ENCODE peak calls at places on chromosomes 4 and X, in six cellular contexts. G is SK-N-SH, C is A549, Q is colonic mucosa, I is pancreas, R is thoracic aorta. V is an unnamed sample.

GRCh38 chrX:53704854-53705253 is 18.3 kb upstream of the HUWE1 start:
- DNase-seq in G (no peak), C (no peak), Q (no peak), I (no peak), R (no peak), V (no peak)

GRCh38 chr4:85964298-85964697 is 395.6 kb downstream of the MAPK10 start:
- DNase-seq in G (no peak), C (no peak), Q (no peak), I (no peak), R (no peak), V (no peak)

GRCh38 chr4:177163532-177163931 is 146.1 kb upstream of the NEIL3 start:
- DNase-seq in G (no peak), C (no peak), Q (no peak), I (no peak), R (no peak), V (no peak)

GRCh38 chr4:56531149-56531770 is 25.7 kb downstream of the ARL9 start:
- DNase-seq in G (no peak), C (no peak), Q (no peak), I (no peak), R (no peak), V (no peak)

GRCh38 chr4:45663495-45664148 is 460.2 kb downstream of the GABRG1 start:
- DNase-seq in G (no peak), C (no peak), Q (no peak), I (no peak), R (no peak), V (no peak)

GRCh38 chr4:140078366-140078765 is 75.6 kb downstream of the MAML3 start:
- DNase-seq in G (no peak), C (no peak), Q (no peak), I (no peak), R (no peak), V (no peak)

GRCh38 chr4:30868257-30868656 is 148.1 kb downstream of the PCDH7 start:
- DNase-seq in G (no peak), C (no peak), Q (no peak), I (no peak), R (no peak), V (no peak)

GRCh38 chr4:41257257-41257900 is 651 bp downstream of the UCHL1 start:
- DNase-seq in G (peak; percentile 85), C (peak; percentile 24), Q (peak; percentile 32), I (peak; percentile 32), R (peak; percentile 14), V (peak; percentile 55)

GRCh38 chrX:153651540-153652079 is 4.6 kb downstream of the DUSP9 start:
- DNase-seq in G (peak; percentile 45), C (peak; percentile 44), Q (no peak), I (peak; percentile 8), R (no peak), V (no peak)

GRCh38 chrX:97841544-97842179 is 958.0 kb downstream of the RPA4 start:
- DNase-seq in G (no peak), C (no peak), Q (no peak), I (no peak), R (no peak), V (no peak)

GRCh38 chr4:176238819-176239218 is 30.2 kb downstream of the ASB5 start:
- DNase-seq in G (no peak), C (no peak), Q (no peak), I (no peak), R (no peak), V (no peak)

GRCh38 chr4:93788712-93789111 is 39.8 kb upstream of the ATOH1 start:
- DNase-seq in G (peak; percentile 35), C (peak; percentile 1), Q (no peak), I (no peak), R (no peak), V (no peak)

GRCh38 chr4:98394134-98394533 is 132.9 kb downstream of the RAP1GDS1 start:
- DNase-seq in G (no peak), C (no peak), Q (no peak), I (no peak), R (no peak), V (no peak)

GRCh38 chrX:48957477-48957826 is at the start of gene OTUD5:
- DNase-seq in G (peak; percentile 94), C (peak; percentile 64), Q (no peak), I (peak; percentile 65), R (no peak), V (peak; percentile 83)

GRCh38 chrX:150365051-150365952 is 2.2 kb downstream of the MAMLD1 start:
- DNase-seq in G (peak; percentile 78), C (peak; percentile 31), Q (peak; percentile 62), I (peak; percentile 76), R (no peak), V (no peak)

GRCh38 chr4:2372488-2373030 is 45.9 kb downstream of the ZFYVE28 start:
- DNase-seq in G (no peak), C (no peak), Q (no peak), I (no peak), R (no peak), V (no peak)

GRCh38 chrX:123487674-123488073 is 245.2 kb downstream of the THOC2 start:
- DNase-seq in G (no peak), C (no peak), Q (no peak), I (no peak), R (no peak), V (no peak)

GRCh38 chr4:105025263-105026017 is 121.2 kb upstream of the TET2 start:
- DNase-seq in G (no peak), C (no peak), Q (no peak), I (no peak), R (no peak), V (no peak)

DNA sequence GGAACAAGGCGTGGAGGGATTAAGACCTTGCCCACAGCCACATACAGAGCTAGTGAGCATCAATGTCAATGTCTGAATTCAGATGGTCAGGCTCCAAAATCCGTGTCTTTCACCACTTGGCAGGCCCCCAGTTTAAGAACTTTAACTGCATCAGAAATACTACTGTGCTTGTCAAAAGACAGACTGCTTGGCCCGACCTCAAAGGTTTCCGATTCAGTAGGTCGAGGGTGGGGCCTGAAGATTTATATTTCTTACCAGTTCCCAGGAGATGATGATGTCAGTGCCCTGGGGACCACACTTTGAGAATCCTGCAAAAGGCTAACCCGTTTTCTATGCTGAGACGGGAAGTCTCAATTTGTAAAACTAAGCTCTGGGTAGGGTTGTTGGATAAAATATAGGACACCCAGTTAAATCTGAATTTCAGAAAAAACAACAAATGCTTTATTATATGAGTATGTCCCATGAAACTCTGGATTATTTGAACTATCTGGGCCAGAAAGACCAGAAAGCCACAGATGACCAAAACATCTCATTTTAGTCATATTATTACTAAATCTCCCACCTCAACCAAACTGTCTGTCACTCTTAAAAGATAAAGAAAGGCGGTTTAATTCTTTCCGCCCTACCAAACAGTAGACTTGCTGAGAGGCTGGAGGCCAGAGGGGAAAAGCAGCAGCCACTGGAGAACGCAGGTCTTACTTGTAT is 42.7 kb downstream of the GATB start:
- DNase-seq in G (no peak), C (no peak), Q (no peak), I (no peak), R (no peak), V (no peak)
- H3K27ac ChIP-seq in G (no peak overlapping the region), C (no peak overlapping the region), Q (no peak overlapping the region), I (no peak overlapping the region), R (no peak overlapping the region), V (no peak overlapping the region)

DNA sequence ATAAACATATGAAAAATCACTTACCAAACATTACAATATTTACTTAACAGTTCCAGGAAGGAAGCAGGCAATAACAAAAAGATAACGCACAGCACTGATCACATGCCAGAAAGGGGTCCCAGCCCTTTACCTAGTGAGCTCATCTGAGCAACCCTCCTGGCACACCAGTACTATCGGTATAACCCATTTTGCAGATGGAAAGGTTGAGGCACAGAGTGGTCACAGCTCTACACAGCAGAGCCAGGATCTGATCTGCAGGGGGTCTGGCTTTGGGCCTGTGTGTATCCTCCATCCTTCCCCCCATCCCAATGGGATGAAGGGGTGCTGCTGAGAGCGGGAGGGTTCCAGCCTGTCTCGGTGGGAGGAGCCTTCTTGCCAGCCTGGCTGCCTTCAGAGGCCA is 5.0 kb downstream of the NSG1 start:
- DNase-seq in G (no peak), C (no peak), Q (no peak), I (no peak), R (no peak), V (no peak)
- H3K27ac ChIP-seq in G (no peak overlapping the region), C (no peak overlapping the region), Q (no peak overlapping the region), I (no peak overlapping the region), R (no peak overlapping the region), V (no peak overlapping the region)

GRCh38 chr4:7652451-7652871 is 217.7 kb upstream of the PSAPL1 start:
- DNase-seq in G (no peak), C (no peak), Q (no peak), I (no peak), R (no peak), V (no peak)
- H3K27ac ChIP-seq in G (no peak overlapping the region), C (no peak overlapping the region), Q (no peak overlapping the region), I (no peak overlapping the region), R (no peak overlapping the region), V (no peak overlapping the region)

DNA sequence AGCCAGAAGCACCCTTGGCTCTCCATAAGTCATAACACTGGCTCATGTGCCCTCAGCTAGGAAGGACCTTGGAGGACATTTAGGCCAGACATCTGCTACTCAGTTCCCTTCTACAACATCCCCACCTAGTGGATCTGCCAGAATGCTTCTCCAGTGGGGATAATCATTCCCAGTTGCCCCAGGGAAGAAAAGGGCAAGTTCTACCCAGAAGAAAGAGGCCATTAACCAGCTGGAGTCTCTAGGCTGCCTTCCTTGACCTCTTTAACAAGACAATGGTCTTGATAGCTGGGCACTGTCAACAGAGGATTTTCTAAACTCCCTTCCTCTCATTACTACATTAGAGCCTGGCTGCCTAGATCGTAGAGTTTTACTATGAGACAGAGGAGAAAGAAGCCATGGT is 42.0 kb downstream of the LGI2 start:
- DNase-seq in G (no peak), C (peak; percentile 16), Q (no peak), I (no peak), R (no peak), V (no peak)
- H3K27ac ChIP-seq in G (no peak overlapping the region), C (no peak overlapping the region), Q (no peak overlapping the region), I (no peak overlapping the region), R (no peak overlapping the region), V (no peak overlapping the region)

V was measured in Peyer's patch.